ENCODE peak calls at places on chromosomes 7 and 10, in seven cellular contexts. U, Q, V, W, K, P and F are unnamed samples.

GRCh38 chr7:378551-379455 is 88.8 kb downstream of the FOXL3 start:
- DNase-seq in U (no peak), Q (no peak), V (no peak), W (no peak), K (no peak), P (no peak), F (no peak)

GRCh38 chr7:372546-372938 is 82.6 kb downstream of the FOXL3 start:
- DNase-seq in U (no peak), Q (no peak), V (no peak), W (no peak), K (no peak), P (no peak), F (no peak)

GRCh38 chr10:22420787-22421517 is 75.7 kb downstream of the SPAG6 start:
- DNase-seq in U (no peak), Q (no peak), V (no peak), W (no peak), K (peak), P (no peak), F (no peak)

GRCh38 chr7:36742911-36743775 is 18.8 kb upstream of the AOAH start:
- DNase-seq in U (no peak), Q (no peak), V (no peak), W (no peak), K (no peak), P (no peak), F (no peak)

GRCh38 chr10:62815373-62816111 is 624 bp downstream of the EGR2 start:
- DNase-seq in U (no peak), Q (peak), V (no peak), W (peak), K (no peak), P (no peak), F (no peak)

GRCh38 chr10:62248465-62248864 is 20.2 kb downstream of the RTKN2 start:
- DNase-seq in U (no peak), Q (no peak), V (no peak), W (no peak), K (peak), P (no peak), F (no peak)

GRCh38 chr10:76055963-76056362 is 624.5 kb downstream of the LRMDA start:
- DNase-seq in U (no peak), Q (no peak), V (no peak), W (no peak), K (no peak), P (no peak), F (no peak)

GRCh38 chr7:36958094-36958718 is 233.9 kb upstream of the AOAH start:
- DNase-seq in U (no peak), Q (no peak), V (no peak), W (no peak), K (no peak), P (no peak), F (no peak)

GRCh38 chr10:79059859-79060379 is 8.8 kb upstream of the ZMIZ1 start:
- DNase-seq in U (no peak), Q (no peak), V (no peak), W (no peak), K (no peak), P (no peak), F (no peak)

GRCh38 chr7:131529179-131529578 is 27.2 kb downstream of the PODXL start:
- DNase-seq in U (no peak), Q (no peak), V (no peak), W (no peak), K (no peak), P (no peak), F (no peak)
- H3K27ac ChIP-seq in U (no peak), Q (no peak), V (no peak), W (no peak), K (no peak), P (no peak), F (no peak)

GRCh38 chr7:106283501-106283830 is 1.3 kb downstream of the NAMPT start:
- DNase-seq in U (no peak), Q (no peak), V (no peak), W (no peak), K (peak), P (no peak), F (no peak)

GRCh38 chr7:106283831-106284515 is 810 bp downstream of the NAMPT start:
- DNase-seq in U (no peak), Q (no peak), V (no peak), W (peak), K (peak), P (peak), F (peak)

GRCh38 chr7:106284516-106285050 is at the start of gene NAMPT:
- DNase-seq in U (no peak), Q (peak), V (peak), W (no peak), K (no peak), P (no peak), F (peak)

GRCh38 chr7:106285801-106286492 is 1.2 kb upstream of the NAMPT start:
- DNase-seq in U (no peak), Q (no peak), V (no peak), W (no peak), K (peak), P (peak), F (no peak)

GRCh38 chr7:106285051-106285800 is 443 bp upstream of the NAMPT start:
- DNase-seq in U (peak), Q (peak), V (peak), W (peak), K (peak), P (peak), F (peak)
- TF ChIP-seq CTCF in U (no peak), Q (no peak), V (no peak), W (no peak), K (no peak), P (peak), F (no peak)

DNA sequence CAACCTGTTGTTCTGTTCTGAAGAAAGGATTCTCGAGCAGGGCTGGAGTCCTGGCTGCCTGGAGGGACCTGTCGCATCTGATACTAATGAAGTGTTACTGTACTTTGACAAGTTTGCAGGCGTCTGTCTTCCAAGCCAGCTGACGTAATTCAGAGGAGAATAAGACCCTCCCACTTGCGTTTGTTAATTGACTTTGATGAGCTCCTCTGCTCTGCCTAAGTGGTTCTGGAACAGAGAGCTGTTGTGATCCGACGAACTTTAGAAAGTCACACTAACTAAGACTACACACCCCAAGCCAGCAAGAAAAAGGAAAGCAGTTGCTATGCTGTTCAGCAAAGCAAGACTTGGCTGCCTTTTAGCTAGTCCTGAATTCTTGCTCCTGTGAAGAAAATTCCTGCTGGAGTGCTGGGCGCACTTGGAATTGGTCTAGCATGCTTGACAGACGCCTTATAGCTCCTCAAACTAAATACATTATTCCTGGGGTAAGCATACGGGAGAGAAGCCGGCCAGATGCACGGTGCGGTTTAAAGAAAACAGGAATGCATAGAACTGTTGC is 200.3 kb downstream of the CACNB2 start:
- DNase-seq in U (no peak), Q (no peak), V (no peak), W (no peak), K (peak), P (peak), F (no peak)
- H3K27ac ChIP-seq in U (no peak), Q (no peak), V (peak), W (no peak), K (no peak), P (no peak), F (no peak)

GRCh38 chr7:143345428-143345900 is 17.0 kb downstream of the FAM131B start:
- DNase-seq in U (peak), Q (peak), V (no peak), W (peak), K (peak), P (peak), F (no peak)
- TF ChIP-seq CTCF in U (peak), Q (peak), V (peak), W (peak), K (peak), P (peak), F (no peak)

GRCh38 chr10:125134916-125135770 is 25.2 kb downstream of the CTBP2 start:
- DNase-seq in U (no peak), Q (no peak), V (no peak), W (no peak), K (no peak), P (no peak), F (no peak)
- H3K27ac ChIP-seq in U (no peak), Q (no peak), V (no peak), W (no peak), K (no peak), P (no peak), F (peak)